ENCODE peak calls at places on chromosomes 7 and 10, in four cellular contexts. E is IMR-90, W is sigmoid colon, Q is upper lobe of left lung. J is an unnamed sample.

GRCh38 chr10:85429126-85429525 is 937.5 kb downstream of the GRID1 start:
- DNase-seq in W (no peak), E (no peak), Q (no peak), J (no peak)

GRCh38 chr10:126598009-126598408 is 72.5 kb downstream of the C10orf90 start:
- DNase-seq in W (no peak), Q (peak; percentile 47), E (peak; percentile 27), J (peak; percentile 70)

GRCh38 chr10:119254355-119254754 is 47.0 kb downstream of the GRK5 start:
- DNase-seq in Q (no peak), W (no peak), E (no peak), J (no peak)

GRCh38 chr7:137747359-137748031 is 99.3 kb downstream of the DGKI start:
- DNase-seq in E (no peak), Q (no peak), W (no peak), J (no peak)

GRCh38 chr10:68727146-68727545 is 6.1 kb downstream of the CCAR1 start:
- DNase-seq in E (no peak), Q (no peak), W (no peak), J (no peak)

GRCh38 chr10:131651674-131652093 is 249.1 kb upstream of the PPP2R2D start:
- DNase-seq in W (no peak), Q (no peak), E (no peak), J (no peak)

GRCh38 chr7:131302876-131303707 is 24.6 kb upstream of the MKLN1 start:
- DNase-seq in W (no peak), E (peak; percentile 23), Q (peak; percentile 67), J (peak; percentile 69)

GRCh38 chr10:43067391-43068135 is 9.3 kb upstream of the RET start:
- DNase-seq in E (no peak), Q (no peak), W (no peak), J (no peak)

GRCh38 chr10:131092416-131092815 is 219.1 kb downstream of the TCERG1L start:
- DNase-seq in Q (no peak), E (no peak), W (no peak), J (no peak)

GRCh38 chr10:91596821-91597396 is 36.0 kb downstream of the PPP1R3C start:
- DNase-seq in Q (no peak), W (no peak), E (peak; percentile 85), J (no peak)

GRCh38 chr10:73225518-73225917 is 21.5 kb downstream of the DNAJC9 start:
- DNase-seq in E (peak; percentile 64), Q (no peak), W (no peak), J (no peak)

GRCh38 chr10:109427421-109427820 is 495.9 kb downstream of the XPNPEP1 start:
- DNase-seq in E (peak; percentile 51), W (no peak), Q (no peak), J (no peak)

GRCh38 chr7:80869385-80869784 is 49.5 kb downstream of the SEMA3C start:
- DNase-seq in E (no peak), W (no peak), Q (no peak), J (no peak)
- H3K9me3 ChIP-seq in E (no peaks in the 10 kb centered on the region), W (no peaks in the 10 kb centered on the region), Q (no peaks in the 10 kb centered on the region), J (no peaks in the 10 kb centered on the region)

DNA sequence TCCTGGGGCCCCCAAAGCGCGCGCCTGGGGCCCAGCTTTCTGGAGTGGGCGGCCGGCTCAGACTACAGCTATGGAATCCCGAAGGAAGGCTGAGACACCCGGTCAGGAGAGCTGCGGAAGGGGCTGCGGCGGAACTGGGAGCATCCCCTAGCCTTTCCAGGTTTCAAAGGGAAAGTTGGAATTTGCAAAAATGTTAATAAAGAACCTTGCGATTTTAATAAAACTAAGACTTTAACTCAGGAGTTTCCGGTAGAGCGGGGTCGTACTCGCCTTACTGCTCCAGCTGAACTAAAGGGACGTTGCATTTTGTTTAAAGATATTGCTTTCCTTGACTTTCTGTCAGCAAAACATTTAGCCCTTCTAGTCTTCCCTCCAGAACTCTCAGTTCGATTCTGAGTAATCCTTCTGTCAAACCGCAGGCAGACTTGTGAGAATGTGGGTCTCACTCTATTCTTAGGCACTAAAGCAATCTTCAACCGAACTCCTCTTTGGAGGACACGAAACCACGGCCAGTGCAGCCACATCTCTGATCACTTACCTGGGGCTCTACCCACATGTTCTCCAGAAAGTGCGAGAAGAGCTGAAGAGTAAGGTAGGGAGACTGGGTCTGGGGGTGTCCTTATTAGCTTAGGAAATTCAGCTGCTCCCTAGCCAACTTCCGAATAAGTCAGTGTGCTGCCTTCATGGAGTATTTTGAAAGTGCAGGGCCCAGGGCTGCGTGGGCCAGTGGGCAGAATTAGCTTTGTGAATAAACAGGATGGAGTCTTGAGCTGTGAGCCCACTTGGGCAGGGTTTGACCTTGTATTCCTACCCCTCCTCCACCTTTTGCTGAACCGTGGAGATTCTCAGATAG is 1.9 kb downstream of the CYP26A1 start:
- DNase-seq in E (no peak), W (no peak), Q (no peak), J (no peak)
- H3K27me3 ChIP-seq in E (peaks cover 68% of the 10 kb centered on the region), W (peaks cover 34% of the 10 kb centered on the region), Q (peaks cover 38% of the 10 kb centered on the region), J (no peaks in the 10 kb centered on the region)

GRCh38 chr7:77797734-77798393 is 370 bp downstream of the TMEM60 start:
- DNase-seq in Q (peak; percentile 46), W (peak; percentile 74), E (peak; percentile 34), J (no peak)
- TF ChIP-seq POLR2A in Q (no peak), W (no peak), E (no peak), J (no peak)

DNA sequence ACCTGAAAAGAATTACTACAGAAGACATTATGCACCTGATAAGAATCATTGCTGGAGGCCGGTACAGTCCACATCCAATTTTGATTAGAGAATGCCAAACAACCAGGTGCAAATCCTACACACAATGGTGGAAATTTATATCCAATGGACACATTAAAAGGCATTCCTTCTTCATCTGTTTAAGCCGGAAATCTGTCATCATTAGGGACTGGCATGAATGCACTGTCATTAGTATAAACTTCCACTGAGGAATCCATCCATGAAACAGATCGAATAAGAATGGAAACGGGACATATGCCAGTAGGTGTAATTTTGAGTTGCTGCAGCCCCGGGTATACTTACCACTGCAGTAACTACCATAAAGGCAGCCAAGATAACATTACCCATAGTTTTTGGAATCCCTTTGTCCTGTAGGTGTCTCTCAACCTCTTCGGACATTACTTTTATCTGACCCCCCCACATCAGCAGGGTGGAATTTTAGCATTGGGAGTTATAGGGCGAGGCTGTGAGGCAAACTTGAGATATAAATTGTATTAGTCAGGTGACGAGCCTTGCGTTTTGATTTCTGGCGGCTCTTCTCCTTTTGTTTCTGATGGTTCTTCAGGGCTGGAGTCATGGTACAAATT is 36.5 kb upstream of the AKR1C2 start:
- DNase-seq in W (no peak), E (no peak), Q (no peak), J (no peak)
- H3K9me3 ChIP-seq in W (no peaks in the 10 kb centered on the region), E (peaks cover under 1% of the 10 kb centered on the region), Q (peaks cover under 1% of the 10 kb centered on the region), J (no peaks in the 10 kb centered on the region)

DNA sequence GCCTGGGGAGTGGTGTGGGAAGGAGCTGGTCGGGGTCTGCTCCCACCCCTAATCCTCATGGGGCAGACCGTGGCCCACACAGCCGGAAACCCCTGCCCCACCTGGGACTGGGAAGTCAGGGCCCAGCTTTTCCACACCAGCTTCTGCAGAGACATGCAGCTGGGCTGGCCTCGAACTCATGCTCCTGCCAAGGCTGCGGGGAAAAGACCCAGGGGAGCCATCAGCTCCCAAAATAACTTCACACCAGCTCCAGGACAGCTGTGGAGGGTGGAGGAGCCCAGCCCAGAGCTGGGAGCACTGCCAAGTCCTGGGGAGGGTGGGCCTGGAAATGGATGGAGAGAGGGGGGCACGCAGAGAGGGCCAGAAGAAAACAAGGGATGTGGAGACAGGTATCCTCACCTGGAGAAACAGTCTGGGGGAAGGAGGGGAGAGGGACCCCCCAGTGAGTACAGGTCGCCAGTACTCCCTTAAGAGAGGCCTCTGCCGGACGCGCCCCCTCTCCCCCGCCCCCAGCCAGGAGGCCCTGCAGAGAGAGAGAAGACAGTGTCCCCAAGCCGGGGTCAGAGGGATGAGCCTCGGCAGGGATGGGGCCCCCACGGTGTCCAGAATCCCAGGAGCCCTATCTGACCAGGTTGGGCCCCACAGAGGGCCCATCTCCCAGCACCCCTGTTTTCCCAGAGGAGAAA is 11.5 kb upstream of the GRIFIN start:
- DNase-seq in E (no peak), Q (no peak), W (no peak), J (peak; percentile 70)
- H3K27me3 ChIP-seq in E (peaks cover 3% of the 10 kb centered on the region), Q (no peaks in the 10 kb centered on the region), W (no peaks in the 10 kb centered on the region), J (no peaks in the 10 kb centered on the region)

DNA sequence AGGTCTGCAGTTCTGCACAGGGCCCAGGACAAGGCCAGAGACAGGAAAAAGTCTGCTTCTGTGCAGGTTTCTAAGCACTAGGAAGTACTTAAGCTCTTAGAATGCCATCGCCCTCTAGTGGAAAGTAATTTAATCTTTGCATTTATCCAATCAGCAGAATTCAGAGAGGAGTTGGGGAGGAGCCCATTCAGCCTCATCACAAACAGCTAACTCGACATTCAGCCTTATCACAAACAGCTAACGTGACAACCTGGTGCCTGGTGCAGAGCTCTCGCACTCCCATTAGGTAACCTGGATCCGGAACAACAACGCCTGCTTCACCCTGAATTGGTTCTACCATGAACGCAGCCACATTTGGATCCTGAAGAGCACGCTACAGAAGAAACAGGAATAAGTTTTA is 15.2 kb downstream of the OAT start:
- DNase-seq in E (peak; percentile 81), W (no peak), Q (no peak), J (peak; percentile 25)
- TF ChIP-seq POLR2A in E (no peak), W (no peak), Q (no peak), J (no peak)

GRCh38 chr7:126213876-126214275 is 1038.9 kb downstream of the GRM8 start:
- DNase-seq in W (no peak), Q (no peak), E (no peak), J (no peak)

GRCh38 chr7:126210707-126211106 is 1042.0 kb downstream of the GRM8 start:
- DNase-seq in W (no peak), E (no peak), Q (no peak), J (no peak)

DNA sequence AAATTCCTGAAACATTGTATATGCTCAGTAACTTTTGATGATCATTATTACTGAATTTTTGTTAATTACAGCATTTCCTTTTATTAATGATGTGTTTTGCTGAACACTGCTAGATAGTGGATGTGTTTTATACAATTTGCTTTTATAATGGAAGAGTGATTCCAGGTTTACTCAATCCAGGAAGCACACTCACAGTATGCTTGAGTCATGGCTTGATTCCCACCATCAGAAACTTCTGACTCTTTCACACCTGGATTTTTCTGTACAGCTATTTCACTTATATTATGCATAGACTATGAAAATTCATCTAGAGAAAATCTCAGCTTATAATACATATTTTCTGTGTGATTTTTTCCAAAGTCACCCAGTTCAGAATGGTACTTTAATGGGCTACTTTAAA is 1040.9 kb downstream of the GRM8 start:
- DNase-seq in W (no peak), E (no peak), Q (no peak), J (no peak)
- H3K9me3 ChIP-seq in W (no peaks in the 10 kb centered on the region), E (peaks cover 4% of the 10 kb centered on the region), Q (no peaks in the 10 kb centered on the region), J (no peaks in the 10 kb centered on the region)

J was measured in testis.